ENCODE peak calls at places on chromosomes 11 and 22, in six cellular contexts. One of them, this sample, is unnamed.

GRCh38 chr11:128767518-128767917 is 73.6 kb downstream of the FLI1 start:
- DNase-seq in adrenal gland: no peak
- DNase-seq in tibial nerve: no peak
- DNase-seq in stomach: no peak
- DNase-seq in Peyer's patch: no peak
- DNase-seq in HCT116: no peak
- DNase-seq in this sample: no peak

GRCh38 chr22:50567721-50568252 is 5.1 kb upstream of the SYCE3 start:
- DNase-seq in tibial nerve: no peak
- DNase-seq in adrenal gland: peak; percentile 10
- DNase-seq in Peyer's patch: no peak
- DNase-seq in stomach: no peak
- DNase-seq in HCT116: no peak
- DNase-seq in this sample: no peak

GRCh38 chr11:124717786-124718634 is 21.7 kb upstream of the NRGN start:
- DNase-seq in Peyer's patch: no peak
- DNase-seq in tibial nerve: no peak
- DNase-seq in adrenal gland: no peak
- DNase-seq in HCT116: no peak
- DNase-seq in stomach: no peak
- DNase-seq in this sample: peak; percentile 26

GRCh38 chr11:22042081-22042480 is 150.8 kb upstream of the ANO5 start:
- DNase-seq in tibial nerve: no peak
- DNase-seq in adrenal gland: no peak
- DNase-seq in stomach: no peak
- DNase-seq in Peyer's patch: no peak
- DNase-seq in HCT116: no peak
- DNase-seq in this sample: no peak

GRCh38 chr11:118514103-118514502 is 13.2 kb upstream of the TTC36 start:
- DNase-seq in stomach: no peak
- DNase-seq in tibial nerve: no peak
- DNase-seq in HCT116: no peak
- DNase-seq in Peyer's patch: no peak
- DNase-seq in adrenal gland: no peak
- DNase-seq in this sample: no peak

GRCh38 chr11:19648321-19648720 is 64.3 kb upstream of the NAV2 start:
- DNase-seq in stomach: no peak
- DNase-seq in Peyer's patch: no peak
- DNase-seq in HCT116: no peak
- DNase-seq in adrenal gland: no peak
- DNase-seq in tibial nerve: no peak
- DNase-seq in this sample: no peak

GRCh38 chr11:128458316-128458715 is 129.0 kb downstream of the ETS1 start:
- DNase-seq in adrenal gland: no peak
- DNase-seq in tibial nerve: no peak
- DNase-seq in HCT116: no peak
- DNase-seq in Peyer's patch: no peak
- DNase-seq in stomach: no peak
- DNase-seq in this sample: no peak

GRCh38 chr22:23223566-23224317 is 43.4 kb downstream of the BCR start:
- DNase-seq in stomach: no peak
- DNase-seq in HCT116: no peak
- DNase-seq in adrenal gland: no peak
- DNase-seq in tibial nerve: no peak
- DNase-seq in Peyer's patch: no peak
- DNase-seq in this sample: no peak

GRCh38 chr22:34622602-34623001 is 443.4 kb upstream of the ISX start:
- DNase-seq in adrenal gland: no peak
- DNase-seq in stomach: no peak
- DNase-seq in Peyer's patch: no peak
- DNase-seq in tibial nerve: no peak
- DNase-seq in HCT116: no peak
- DNase-seq in this sample: no peak

GRCh38 chr11:131234146-131234680 is 136.2 kb upstream of the NTM start:
- DNase-seq in adrenal gland: no peak
- DNase-seq in tibial nerve: no peak
- DNase-seq in Peyer's patch: no peak
- DNase-seq in stomach: no peak
- DNase-seq in HCT116: no peak
- DNase-seq in this sample: no peak

GRCh38 chr22:38501797-38502672 is 4.1 kb downstream of the DDX17 start:
- DNase-seq in adrenal gland: no peak
- DNase-seq in Peyer's patch: no peak
- DNase-seq in stomach: no peak
- DNase-seq in tibial nerve: no peak
- DNase-seq in HCT116: no peak
- DNase-seq in this sample: no peak

GRCh38 chr22:42340695-42341383 is 70.4 kb upstream of the TCF20 start:
- DNase-seq in adrenal gland: no peak
- DNase-seq in HCT116: no peak
- DNase-seq in tibial nerve: no peak
- DNase-seq in Peyer's patch: no peak
- DNase-seq in stomach: no peak
- DNase-seq in this sample: no peak

GRCh38 chr11:2859706-2860037 is 25.9 kb downstream of the CDKN1C start:
- DNase-seq in stomach: no peak
- DNase-seq in tibial nerve: no peak
- DNase-seq in adrenal gland: no peak
- DNase-seq in Peyer's patch: no peak
- DNase-seq in HCT116: no peak
- DNase-seq in this sample: no peak

GRCh38 chr22:39149915-39150847 is 2.3 kb downstream of the CBX7 start:
- DNase-seq in Peyer's patch: peak; percentile 47
- DNase-seq in tibial nerve: no peak
- DNase-seq in stomach: no peak
- DNase-seq in HCT116: no peak
- DNase-seq in adrenal gland: no peak
- DNase-seq in this sample: peak; percentile 40

GRCh38 chr11:96167233-96167632 is 175.8 kb downstream of the MAML2 start:
- DNase-seq in adrenal gland: no peak
- DNase-seq in Peyer's patch: no peak
- DNase-seq in tibial nerve: no peak
- DNase-seq in HCT116: no peak
- DNase-seq in stomach: no peak
- DNase-seq in this sample: no peak

GRCh38 chr11:60944504-60945294 is 7.3 kb downstream of the SLC15A3 start:
- DNase-seq in HCT116: no peak
- DNase-seq in tibial nerve: no peak
- DNase-seq in stomach: no peak
- DNase-seq in adrenal gland: no peak
- DNase-seq in Peyer's patch: no peak
- DNase-seq in this sample: no peak
- TF ChIP-seq CTCF in HCT116: peak; percentile 55
- TF ChIP-seq CTCF in tibial nerve: no peak
- TF ChIP-seq CTCF in stomach: no peak
- TF ChIP-seq CTCF in adrenal gland: peak; percentile 23
- TF ChIP-seq CTCF in Peyer's patch: peak; percentile 20
- TF ChIP-seq CTCF in this sample: no peak

GRCh38 chr11:5679811-5680210 is 5.1 kb downstream of the TRIM5 start:
- DNase-seq in stomach: no peak
- DNase-seq in adrenal gland: no peak
- DNase-seq in Peyer's patch: no peak
- DNase-seq in HCT116: no peak
- DNase-seq in tibial nerve: no peak
- DNase-seq in this sample: no peak

GRCh38 chr11:5689551-5689983 is at the start of gene TRIM22:
- DNase-seq in stomach: peak; percentile 48
- DNase-seq in tibial nerve: peak; percentile 62
- DNase-seq in HCT116: no peak
- DNase-seq in adrenal gland: peak; percentile 35
- DNase-seq in Peyer's patch: peak; percentile 81
- DNase-seq in this sample: peak; percentile 51

GRCh38 chr11:5688482-5688881 is 1.1 kb upstream of the TRIM22 start:
- DNase-seq in stomach: no peak
- DNase-seq in HCT116: no peak
- DNase-seq in Peyer's patch: no peak
- DNase-seq in adrenal gland: no peak
- DNase-seq in tibial nerve: no peak
- DNase-seq in this sample: no peak

GRCh38 chr11:5686426-5686825 is 1.6 kb upstream of the TRIM5 start:
- DNase-seq in HCT116: no peak
- DNase-seq in adrenal gland: no peak
- DNase-seq in tibial nerve: no peak
- DNase-seq in stomach: no peak
- DNase-seq in Peyer's patch: no peak
- DNase-seq in this sample: no peak

GRCh38 chr11:5684627-5685362 is at the start of gene TRIM5:
- DNase-seq in tibial nerve: peak; percentile 92
- DNase-seq in adrenal gland: peak; percentile 93
- DNase-seq in Peyer's patch: peak; percentile 94
- DNase-seq in stomach: peak; percentile 89
- DNase-seq in HCT116: peak; percentile 92
- DNase-seq in this sample: peak; percentile 87
- TF ChIP-seq POLR2A in tibial nerve: peak; percentile 38
- TF ChIP-seq POLR2A in adrenal gland: peak; percentile 83
- TF ChIP-seq POLR2A in Peyer's patch: peak; percentile 65
- TF ChIP-seq POLR2A in stomach: no peak
- TF ChIP-seq POLR2A in HCT116: no peak
- TF ChIP-seq POLR2A in this sample: no peak

GRCh38 chr22:43537019-43537585 is 125.3 kb downstream of the MPPED1 start:
- DNase-seq in adrenal gland: no peak
- DNase-seq in tibial nerve: no peak
- DNase-seq in HCT116: no peak
- DNase-seq in stomach: peak; percentile 23
- DNase-seq in Peyer's patch: peak; percentile 28
- DNase-seq in this sample: no peak
- TF ChIP-seq CTCF in adrenal gland: no peak
- TF ChIP-seq CTCF in tibial nerve: no peak
- TF ChIP-seq CTCF in HCT116: peak; percentile 25
- TF ChIP-seq CTCF in stomach: no peak
- TF ChIP-seq CTCF in Peyer's patch: no peak
- TF ChIP-seq CTCF in this sample: no peak

DNA sequence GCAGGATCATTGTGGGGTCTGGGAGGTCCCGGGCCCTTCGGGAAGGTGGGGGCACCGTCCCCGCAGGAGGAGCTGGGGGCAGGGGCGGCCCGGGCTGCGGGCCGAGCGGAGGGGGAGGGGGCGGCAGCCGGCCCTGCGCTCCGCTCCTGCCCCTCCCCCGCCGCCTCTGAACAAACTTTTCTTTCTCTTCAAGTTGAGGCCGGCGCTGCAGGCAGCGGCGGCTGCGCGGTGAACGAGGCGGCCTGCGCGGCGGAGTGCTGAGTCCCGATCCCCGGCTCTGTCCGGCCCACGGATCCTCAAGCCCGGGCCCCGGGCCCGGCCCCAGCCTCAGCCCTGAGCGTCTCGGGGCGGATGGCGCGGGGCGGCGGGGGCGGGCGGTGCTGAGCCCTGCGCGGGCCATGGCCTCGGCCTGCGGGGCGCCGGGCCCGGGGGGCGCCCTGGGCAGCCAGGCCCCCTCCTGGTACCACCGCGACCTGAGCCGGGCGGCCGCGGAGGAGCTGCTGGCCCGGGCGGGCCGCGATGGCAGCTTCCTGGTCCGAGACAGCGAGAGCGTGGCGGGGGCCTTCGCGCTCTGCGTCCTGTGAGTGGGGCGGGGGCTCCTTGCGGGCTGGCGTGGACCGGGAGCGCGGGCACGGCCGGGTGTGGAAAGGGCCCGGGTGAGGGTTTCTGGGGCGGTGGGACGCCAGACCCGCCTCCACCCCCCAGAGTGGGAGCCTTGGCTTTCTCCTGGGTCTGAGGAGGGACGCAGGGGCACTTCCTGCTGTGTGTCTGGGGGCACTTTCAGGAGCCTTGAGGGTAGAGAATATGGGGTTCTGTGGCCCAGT is at the start of gene INPPL1:
- DNase-seq in tibial nerve: no peak
- DNase-seq in HCT116: no peak
- DNase-seq in adrenal gland: peak; percentile 42
- DNase-seq in stomach: peak; percentile 58
- DNase-seq in Peyer's patch: peak; percentile 67
- DNase-seq in this sample: peak; percentile 84
- TF ChIP-seq POLR2A in tibial nerve: no peak
- TF ChIP-seq POLR2A in HCT116: no peak
- TF ChIP-seq POLR2A in adrenal gland: peak; percentile 28
- TF ChIP-seq POLR2A in stomach: no peak
- TF ChIP-seq POLR2A in Peyer's patch: no peak
- TF ChIP-seq POLR2A in this sample: peak; percentile 31

GRCh38 chr11:43943931-43944751 is 1.7 kb downstream of the C11orf96 start:
- DNase-seq in stomach: no peak
- DNase-seq in Peyer's patch: peak; percentile 46
- DNase-seq in adrenal gland: peak; percentile 52
- DNase-seq in HCT116: no peak
- DNase-seq in tibial nerve: no peak
- DNase-seq in this sample: no peak

GRCh38 chr11:43944761-43945311 is 2.4 kb downstream of the C11orf96 start:
- DNase-seq in HCT116: no peak
- DNase-seq in stomach: peak; percentile 78
- DNase-seq in tibial nerve: peak; percentile 75
- DNase-seq in adrenal gland: peak; percentile 83
- DNase-seq in Peyer's patch: peak; percentile 86
- DNase-seq in this sample: no peak

GRCh38 chr11:43947815-43948214 is 5.4 kb downstream of the C11orf96 start:
- DNase-seq in stomach: no peak
- DNase-seq in HCT116: no peak
- DNase-seq in Peyer's patch: peak; percentile 28
- DNase-seq in tibial nerve: no peak
- DNase-seq in adrenal gland: peak; percentile 56
- DNase-seq in this sample: no peak

GRCh38 chr11:43948341-43949185 is 6.1 kb downstream of the C11orf96 start:
- DNase-seq in HCT116: no peak
- DNase-seq in adrenal gland: no peak
- DNase-seq in Peyer's patch: peak; percentile 41
- DNase-seq in stomach: no peak
- DNase-seq in tibial nerve: no peak
- DNase-seq in this sample: no peak

DNA sequence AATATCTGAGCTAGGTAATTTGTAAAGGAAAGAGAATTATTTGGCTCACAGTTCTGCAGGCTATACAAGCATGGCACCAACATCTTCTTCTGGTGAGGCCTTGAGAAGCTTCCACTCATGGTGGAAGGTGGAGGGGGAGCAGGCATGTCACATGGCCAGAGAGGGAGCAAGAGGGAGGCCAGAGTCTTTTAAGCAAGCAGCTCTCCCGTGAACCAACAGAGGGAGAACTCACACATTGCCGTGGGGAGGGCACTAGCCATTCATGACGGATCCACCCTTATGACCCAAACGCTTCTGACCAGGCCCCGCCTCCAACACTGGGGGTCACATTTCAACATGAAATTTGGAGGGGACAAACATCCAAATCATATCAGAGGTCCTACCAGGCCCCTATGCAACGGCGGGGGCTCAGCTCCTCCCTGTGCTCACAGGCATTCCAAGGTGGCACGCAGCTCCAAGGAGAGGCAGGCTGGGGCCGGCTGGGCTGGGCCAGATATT is 4.6 kb downstream of the C11orf96 start:
- DNase-seq in tibial nerve: no peak
- DNase-seq in adrenal gland: peak; percentile 52
- DNase-seq in HCT116: peak; percentile 19
- DNase-seq in Peyer's patch: peak; percentile 48
- DNase-seq in stomach: no peak
- DNase-seq in this sample: no peak
- TF ChIP-seq CTCF in tibial nerve: peak; percentile 23
- TF ChIP-seq CTCF in adrenal gland: peak; percentile 40
- TF ChIP-seq CTCF in HCT116: peak; percentile 41
- TF ChIP-seq CTCF in Peyer's patch: no peak
- TF ChIP-seq CTCF in stomach: no peak
- TF ChIP-seq CTCF in this sample: no peak